ENCODE peak calls at places on chromosomes 11 and 22, in five cellular contexts. P, V, S, Z and D are unnamed samples.

GRCh38 chr11:17405232-17406005 is 17.0 kb upstream of the KCNJ11 start:
- DNase-seq in Z (peak; percentile 60), P (no peak), V (peak; percentile 78), S (peak; percentile 64), D (no peak)

GRCh38 chr11:94193288-94193687 is 64.6 kb downstream of the PANX1 start:
- DNase-seq in Z (peak; percentile 7), V (no peak), P (no peak), S (peak; percentile 49), D (no peak)

GRCh38 chr11:7974668-7975067 is 9.4 kb upstream of the NLRP10 start:
- DNase-seq in P (no peak), V (no peak), Z (no peak), S (no peak), D (no peak)

GRCh38 chr11:118321386-118322082 is 17.0 kb downstream of the CD3E start:
- DNase-seq in V (no peak), S (no peak), P (no peak), Z (no peak), D (no peak)

GRCh38 chr22:20591660-20592310 is 84.4 kb downstream of the MED15 start:
- DNase-seq in Z (peak; percentile 48), P (no peak), S (no peak), V (no peak), D (no peak)

GRCh38 chr22:38432264-38432663 is 22.7 kb downstream of the KCNJ4 start:
- DNase-seq in P (no peak), Z (no peak), V (no peak), S (no peak), D (no peak)

GRCh38 chr22:43257549-43257948 is 70.6 kb upstream of the TTLL12 start:
- DNase-seq in P (no peak), V (no peak), S (no peak), Z (no peak), D (no peak)

GRCh38 chr11:131889146-131889577 is 518.7 kb downstream of the NTM start:
- DNase-seq in V (no peak), S (no peak), Z (no peak), P (no peak), D (no peak)

GRCh38 chr11:67202045-67202444 is 64.2 kb upstream of the GRK2 start:
- DNase-seq in Z (no peak), V (no peak), P (no peak), S (no peak), D (no peak)

GRCh38 chr22:37267128-37267587 is 15.2 kb upstream of the CYTH4 start:
- DNase-seq in Z (peak; percentile 80), S (no peak), V (peak; percentile 68), P (peak; percentile 75), D (peak; percentile 67)

GRCh38 chr11:7595016-7595869 is 78.1 kb downstream of the CYB5R2 start:
- DNase-seq in V (no peak), S (no peak), P (no peak), Z (no peak), D (no peak)

GRCh38 chr11:123760894-123761293 is 6.6 kb upstream of the OR6X1 start:
- DNase-seq in Z (no peak), P (no peak), S (no peak), V (no peak), D (no peak)

GRCh38 chr11:110077866-110078325 is 15.3 kb upstream of the ZC3H12C start:
- DNase-seq in S (no peak), V (no peak), Z (no peak), P (no peak), D (no peak)

GRCh38 chr11:118485273-118485672 is 42.0 kb upstream of the TTC36 start:
- DNase-seq in S (no peak), P (no peak), V (no peak), Z (no peak), D (no peak)

GRCh38 chr11:44542372-44542771 is 23.1 kb upstream of the CD82 start:
- DNase-seq in P (no peak), V (no peak), Z (no peak), S (no peak), D (no peak)

GRCh38 chr11:3808846-3809623 is 675 bp downstream of the PGAP2 start:
- DNase-seq in P (peak; percentile 49), S (peak; percentile 81), Z (peak; percentile 67), V (no peak), D (no peak)

GRCh38 chr11:10379871-10380568 is 75.0 kb upstream of the AMPD3 start:
- DNase-seq in P (no peak), Z (no peak), S (peak; percentile 33), V (no peak), D (no peak)

GRCh38 chr11:117691501-117691900 is 105.5 kb downstream of the DSCAML1 start:
- DNase-seq in P (no peak), V (no peak), Z (no peak), S (no peak), D (no peak)

GRCh38 chr11:77191823-77192495 is 63.9 kb downstream of the MYO7A start:
- DNase-seq in S (peak; percentile 94), P (peak; percentile 35), V (peak; percentile 83), Z (peak; percentile 98), D (peak; percentile 92)

GRCh38 chr11:132623496-132623895 is 908.8 kb downstream of the OPCML start:
- DNase-seq in P (no peak), Z (no peak), S (no peak), V (no peak), D (no peak)

GRCh38 chr22:47145883-47146282 is 383.4 kb downstream of the TBC1D22A start:
- DNase-seq in Z (no peak), S (no peak), V (peak; percentile 44), P (no peak), D (no peak)

GRCh38 chr11:8067567-8067928 is 13.5 kb upstream of the TUB start:
- DNase-seq in Z (no peak), P (no peak), V (no peak), S (no peak), D (no peak)

GRCh38 chr22:49856343-49856742 is 2.7 kb downstream of the ZBED4 start:
- DNase-seq in Z (no peak), V (no peak), S (no peak), P (no peak), D (no peak)

GRCh38 chr11:125221499-125221898 is 56.9 kb downstream of the PKNOX2 start:
- DNase-seq in S (no peak), V (no peak), Z (no peak), P (no peak), D (no peak)

GRCh38 chr22:37636186-37636948 is 3.1 kb upstream of the SH3BP1 start:
- DNase-seq in P (no peak), V (peak; percentile 80), Z (no peak), S (no peak), D (no peak)

GRCh38 chr11:92384316-92384715 is 159.7 kb downstream of the FAT3 start:
- DNase-seq in S (no peak), Z (no peak), P (no peak), V (no peak), D (no peak)

GRCh38 chr11:126072141-126072741 is 9.6 kb upstream of the CDON start:
- DNase-seq in S (no peak), Z (peak; percentile 33), V (no peak), P (no peak), D (no peak)

GRCh38 chr11:59011672-59012071 is 72.4 kb downstream of the GLYATL1 start:
- DNase-seq in V (no peak), S (no peak), Z (no peak), P (no peak), D (no peak)

GRCh38 chr11:86162257-86162656 is 82.3 kb upstream of the EED start:
- DNase-seq in P (no peak), S (peak; percentile 29), Z (no peak), V (no peak), D (no peak)

GRCh38 chr11:35163707-35164496 is 24.9 kb downstream of the CD44 start:
- DNase-seq in S (no peak), V (no peak), P (peak; percentile 46), Z (no peak), D (no peak)

GRCh38 chr22:37519268-37520195 is at the start of gene CARD10:
- DNase-seq in Z (peak; percentile 75), P (no peak), V (peak; percentile 68), S (no peak), D (no peak)

GRCh38 chr11:47881145-47881544 is 33.0 kb upstream of the NUP160 start:
- DNase-seq in V (no peak), P (no peak), Z (no peak), S (peak; percentile 35), D (no peak)

GRCh38 chr11:100735949-100736675 is 49.0 kb downstream of the ARHGAP42 start:
- DNase-seq in V (no peak), Z (no peak), S (peak; percentile 39), P (no peak), D (no peak)
- TF ChIP-seq CTCF in V (no peak), Z (no peak), S (no peak), P (no peak), D (no peak)

GRCh38 chr11:90219438-90219837 is 3.4 kb downstream of the CHORDC1 start:
- DNase-seq in V (no peak), S (no peak), P (no peak), Z (no peak), D (no peak)

GRCh38 chr11:90216611-90217010 is 6.2 kb downstream of the CHORDC1 start:
- DNase-seq in V (no peak), S (no peak), Z (no peak), P (no peak), D (no peak)

GRCh38 chr11:90222152-90222458 is 744 bp downstream of the CHORDC1 start:
- DNase-seq in V (no peak), Z (no peak), S (no peak), P (no peak), D (no peak)

GRCh38 chr11:90220391-90220790 is 2.5 kb downstream of the CHORDC1 start:
- DNase-seq in Z (no peak), S (no peak), V (no peak), P (no peak), D (no peak)

GRCh38 chr11:90218606-90219005 is 4.2 kb downstream of the CHORDC1 start:
- DNase-seq in S (no peak), V (no peak), Z (peak; percentile 11), P (no peak), D (no peak)
- TF ChIP-seq CTCF in S (no peak), V (no peak), Z (no peak), P (no peak), D (no peak)

GRCh38 chr11:38014405-38014804 is 1416.4 kb upstream of the RAG2 start:
- DNase-seq in V (no peak), Z (no peak), P (no peak), S (no peak), D (no peak)

GRCh38 chr11:38019072-38019775 is 1421.2 kb upstream of the RAG2 start:
- DNase-seq in P (no peak), S (peak; percentile 1), V (no peak), Z (peak; percentile 51), D (no peak)
- TF ChIP-seq CTCF in P (no peak), S (no peak), V (no peak), Z (no peak), D (no peak)

DNA sequence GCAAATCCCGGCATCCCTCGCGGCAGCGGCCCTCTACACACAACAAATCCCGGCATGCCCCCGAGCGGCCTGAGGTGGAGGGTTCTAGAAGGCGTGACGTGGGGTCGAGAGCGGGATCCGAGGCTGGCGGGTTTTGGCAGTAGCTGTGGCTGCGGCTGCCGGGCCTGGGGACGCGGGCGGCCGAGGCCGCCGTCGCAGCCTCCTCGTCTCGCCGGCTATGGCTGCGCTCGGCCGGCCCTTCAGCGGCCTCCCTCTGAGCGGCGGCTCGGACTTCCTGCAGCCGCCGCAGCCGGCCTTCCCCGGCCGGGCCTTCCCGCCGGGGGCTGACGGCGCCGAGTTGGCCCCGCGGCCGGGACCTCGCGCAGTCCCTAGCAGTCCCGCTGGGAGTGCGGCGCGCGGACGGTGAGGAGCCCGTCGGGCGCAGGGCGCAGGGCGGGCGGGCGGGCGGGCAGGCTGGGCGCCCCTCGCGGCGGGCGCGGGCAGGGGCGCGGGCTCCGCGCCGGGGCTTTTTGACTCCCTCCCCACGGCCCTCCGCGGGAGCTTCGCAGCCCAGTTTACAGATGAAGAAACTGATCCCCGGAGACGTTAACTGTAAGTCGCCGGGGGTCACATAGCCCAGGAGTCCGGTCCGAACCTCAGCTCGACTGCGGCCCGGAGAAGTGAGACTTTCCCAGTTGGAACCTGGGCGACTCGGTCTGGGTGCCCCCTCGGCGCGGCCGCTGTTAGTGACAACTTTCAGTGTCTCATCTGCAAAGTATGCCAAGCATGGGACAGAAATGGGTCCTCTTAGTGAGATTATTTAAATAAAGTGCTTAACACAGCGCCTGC is at the start of gene CCDC117:
- DNase-seq in P (peak; percentile 95), S (peak; percentile 94), V (peak; percentile 96), Z (peak; percentile 92), D (peak; percentile 82)
- TF ChIP-seq CTCF in P (peak; percentile 31), S (peak; percentile 26), V (peak; percentile 27), Z (peak; percentile 14), D (peak; percentile 49)